ENCODE peak calls at places on chromosomes 3 and 15, in six cellular contexts. Y, V, W, D, J and B are unnamed samples.
A peak's percentile ranks its signal among the peaks of the same experiment; 100 is the strongest.

GRCh38 chr3:192170659-192171058 is 556.7 kb downstream of the FGF12 start:
- DNase-seq in Y (no peak), V (no peak), W (no peak), D (no peak), J (no peak), B (no peak)

GRCh38 chr3:137347817-137348368 is 390.1 kb downstream of the IL20RB start:
- DNase-seq in Y (no peak), V (no peak), W (no peak), D (no peak), J (no peak), B (no peak)

GRCh38 chr3:162525052-162525451 is 1028.4 kb downstream of the OTOL1 start:
- DNase-seq in Y (no peak), V (peak; percentile 21), W (no peak), D (peak; percentile 61), J (no peak), B (peak; percentile 93)

GRCh38 chr15:100180921-100181320 is 160.9 kb downstream of the ADAMTS17 start:
- DNase-seq in Y (no peak), V (no peak), W (peak; percentile 42), D (no peak), J (no peak), B (no peak)

GRCh38 chr15:36429707-36430106 is 149.7 kb upstream of the CDIN1 start:
- DNase-seq in Y (no peak), V (no peak), W (no peak), D (no peak), J (no peak), B (no peak)

GRCh38 chr3:53803816-53804545 is 42.2 kb downstream of the CHDH start:
- DNase-seq in Y (no peak), V (no peak), W (no peak), D (peak; percentile 4), J (no peak), B (no peak)

GRCh38 chr15:101483476-101483875 is 6.0 kb downstream of the PCSK6 start:
- DNase-seq in Y (no peak), V (no peak), W (no peak), D (no peak), J (no peak), B (no peak)

GRCh38 chr3:118882353-118882947 is 152.2 kb downstream of the IGSF11 start:
- DNase-seq in Y (no peak), V (peak; percentile 66), W (peak; percentile 79), D (peak; percentile 79), J (peak; percentile 50), B (peak; percentile 71)

GRCh38 chr15:95192923-95193322 is 961.6 kb downstream of the MCTP2 start:
- DNase-seq in Y (no peak), V (no peak), W (no peak), D (no peak), J (no peak), B (no peak)

GRCh38 chr3:39150170-39150802 is 3.1 kb downstream of the CSRNP1 start:
- DNase-seq in Y (no peak), V (no peak), W (no peak), D (no peak), J (no peak), B (no peak)

GRCh38 chr3:21783834-21784233 is 32.8 kb upstream of the ZNF385D start:
- DNase-seq in Y (no peak), V (no peak), W (no peak), D (no peak), J (no peak), B (no peak)

GRCh38 chr3:32424581-32425250 is 33.1 kb downstream of the CMTM7 start:
- DNase-seq in Y (no peak), V (no peak), W (no peak), D (no peak), J (no peak), B (no peak)

GRCh38 chr3:106688463-106688862 is 688.8 kb upstream of the CCDC54 start:
- DNase-seq in Y (no peak), V (no peak), W (no peak), D (peak; percentile 91), J (no peak), B (peak; percentile 93)

GRCh38 chr15:93088981-93089854 is at the start of gene RGMA:
- DNase-seq in Y (no peak), V (no peak), W (no peak), D (no peak), J (no peak), B (no peak)
- H3K4me3 ChIP-seq in Y (peak within 1 kb of the TSS; percentile 17), V (peak within 1 kb of the TSS; percentile 48), W (peak within 1 kb of the TSS; percentile 32), D (no peak within 1 kb of the TSS), J (peak within 1 kb of the TSS; percentile 57), B (no peak within 1 kb of the TSS)

GRCh38 chr3:171195686-171196085 is 169.2 kb upstream of the SLC2A2 start:
- DNase-seq in Y (no peak), V (no peak), W (no peak), D (no peak), J (no peak), B (peak; percentile 39)
- TF ChIP-seq CTCF in Y (no peak), V (no peak), W (no peak), D (peak; percentile 37), J (no peak), B (peak; percentile 24)

GRCh38 chr3:29972594-29972993 is 633.8 kb upstream of the TGFBR2 start:
- DNase-seq in Y (no peak), V (no peak), W (no peak), D (peak; percentile 88), J (no peak), B (peak; percentile 93)
- H3K4me3 ChIP-seq in Y (no peak overlapping the region), V (no peak overlapping the region), W (no peak overlapping the region), D (no peak overlapping the region), J (no peak overlapping the region), B (no peak overlapping the region)

GRCh38 chr3:57100046-57100695 is 39.7 kb downstream of the SPATA12 start:
- DNase-seq in Y (no peak), V (peak; percentile 83), W (peak; percentile 60), D (peak; percentile 90), J (peak; percentile 61), B (peak; percentile 86)
- TF ChIP-seq CTCF in Y (peak; percentile 86), V (peak; percentile 89), W (peak; percentile 91), D (peak; percentile 91), J (peak; percentile 65), B (peak; percentile 93)

GRCh38 chr3:72597756-72598195 is 250.5 kb downstream of the SHQ1 start:
- DNase-seq in Y (no peak), V (no peak), W (no peak), D (peak; percentile 35), J (no peak), B (peak; percentile 3)
- H3K4me3 ChIP-seq in Y (no peak overlapping the region), V (no peak overlapping the region), W (no peak overlapping the region), D (no peak overlapping the region), J (no peak overlapping the region), B (no peak overlapping the region)